ENCODE peak calls at places on chromosome 21, in four cellular contexts. J is endodermal cell, W is kidney, R is AG04449. G is an unnamed sample.

GRCh38 chr21:35697321-35697808 is 363.0 kb downstream of the SETD4 start:
- DNase-seq in J (no peak), W (peak; percentile 82), R (no peak), G (no peak)

GRCh38 chr21:33244082-33244780 is 14.5 kb downstream of the IFNAR2 start:
- DNase-seq in J (no peak), W (no peak), R (no peak), G (no peak)

GRCh38 chr21:42614391-42614790 is 39.0 kb upstream of the PDE9A start:
- DNase-seq in J (no peak), W (peak; percentile 29), R (no peak), G (no peak)

GRCh38 chr21:17818158-17819113 is 720 bp downstream of the C21orf91 start:
- DNase-seq in J (peak; percentile 80), W (peak; percentile 86), R (no peak), G (no peak)

GRCh38 chr21:30936207-30936606 is 54.8 kb upstream of the KRTAP11-1 start:
- DNase-seq in J (no peak), W (peak; percentile 61), R (no peak), G (no peak)

GRCh38 chr21:25296239-25296638 is 311.0 kb downstream of the MRPL39 start:
- DNase-seq in J (no peak), W (no peak), R (no peak), G (no peak)

GRCh38 chr21:37675202-37675801 is 241.0 kb downstream of the KCNJ6 start:
- DNase-seq in J (peak; percentile 93), W (peak; percentile 81), R (no peak), G (no peak)

GRCh38 chr21:28207776-28208175 is 784.9 kb downstream of the LTN1 start:
- DNase-seq in J (no peak), W (no peak), R (peak; percentile 37), G (peak; percentile 75)

GRCh38 chr21:28548291-28548690 is 444.4 kb downstream of the LTN1 start:
- DNase-seq in J (no peak), W (no peak), R (no peak), G (peak; percentile 31)

GRCh38 chr21:39184050-39184980 is 1.1 kb upstream of the PSMG1 start:
- DNase-seq in J (no peak), W (no peak), R (no peak), G (no peak)

GRCh38 chr21:34852438-34852837 is 183.6 kb downstream of the CLIC6 start:
- DNase-seq in J (no peak), W (no peak), R (no peak), G (no peak)

GRCh38 chr21:38467911-38468310 is 30.4 kb downstream of the ERG start:
- DNase-seq in J (peak; percentile 78), W (no peak), R (no peak), G (no peak)

GRCh38 chr21:39515684-39516083 is 63.9 kb downstream of the SH3BGR start:
- DNase-seq in J (no peak), W (no peak), R (no peak), G (no peak)

GRCh38 chr21:35138665-35139381 is 89.7 kb upstream of the RUNX1 start:
- DNase-seq in J (no peak), W (no peak), R (no peak), G (no peak)

GRCh38 chr21:40120944-40121575 is 253.8 kb downstream of the PCP4 start:
- DNase-seq in J (no peak), W (no peak), R (no peak), G (no peak)

GRCh38 chr21:40714516-40714915 is 132.4 kb downstream of the DSCAM start:
- DNase-seq in J (no peak), W (no peak), R (no peak), G (no peak)

GRCh38 chr21:35481005-35481404 is 431.9 kb upstream of the RUNX1 start:
- DNase-seq in J (no peak), W (no peak), R (no peak), G (no peak)

GRCh38 chr21:33064623-33064996 is 5.3 kb upstream of the OLIG1 start:
- DNase-seq in J (no peak), W (no peak), R (no peak), G (no peak)

GRCh38 chr21:29315155-29315749 is 16.5 kb downstream of the BACH1 start:
- DNase-seq in J (no peak), W (no peak), R (no peak), G (no peak)

GRCh38 chr21:45098867-45099266 is 24.5 kb downstream of the ADARB1 start:
- DNase-seq in J (no peak), W (no peak), R (no peak), G (no peak)

GRCh38 chr21:36125513-36126121 is 9.3 kb upstream of the CBR3 start:
- DNase-seq in J (peak; percentile 79), W (no peak), R (no peak), G (no peak)

GRCh38 chr21:33908760-33909159 is 6.8 kb downstream of the ATP5PO start:
- DNase-seq in J (no peak), W (no peak), R (no peak), G (no peak)

GRCh38 chr21:44723177-44724131 is 12.1 kb upstream of the TSPEAR start:
- DNase-seq in J (peak; percentile 63), W (peak; percentile 68), R (no peak), G (no peak)

GRCh38 chr21:28758883-28759242 is 233.8 kb downstream of the LTN1 start:
- DNase-seq in J (no peak), W (no peak), R (no peak), G (no peak)

GRCh38 chr21:42263591-42264131 is 44.7 kb downstream of the ABCG1 start:
- DNase-seq in J (no peak), W (peak; percentile 84), R (no peak), G (no peak)

GRCh38 chr21:35559128-35559831 is 501.0 kb downstream of the SETD4 start:
- DNase-seq in J (no peak), W (no peak), R (peak; percentile 93), G (peak; percentile 78)

GRCh38 chr21:38758815-38759214 is 46.9 kb upstream of the ETS2 start:
- DNase-seq in J (no peak), W (no peak), R (no peak), G (no peak)

GRCh38 chr21:39452965-39453332 is 1.2 kb downstream of the SH3BGR start:
- DNase-seq in J (no peak), W (no peak), R (no peak), G (no peak)

GRCh38 chr21:37207441-37208009 is 59.6 kb downstream of the VPS26C start:
- DNase-seq in J (no peak), W (no peak), R (no peak), G (no peak)

GRCh38 chr21:18743523-18743922 is 339.9 kb upstream of the TMPRSS15 start:
- DNase-seq in J (no peak), W (no peak), R (no peak), G (no peak)

GRCh38 chr21:44737706-44738354 is 26.5 kb upstream of the TSPEAR start:
- DNase-seq in J (no peak), W (no peak), R (no peak), G (no peak)

GRCh38 chr21:38773108-38774061 is 32.3 kb upstream of the ETS2 start:
- DNase-seq in J (no peak), W (no peak), R (peak; percentile 91), G (peak; percentile 98)

DNA sequence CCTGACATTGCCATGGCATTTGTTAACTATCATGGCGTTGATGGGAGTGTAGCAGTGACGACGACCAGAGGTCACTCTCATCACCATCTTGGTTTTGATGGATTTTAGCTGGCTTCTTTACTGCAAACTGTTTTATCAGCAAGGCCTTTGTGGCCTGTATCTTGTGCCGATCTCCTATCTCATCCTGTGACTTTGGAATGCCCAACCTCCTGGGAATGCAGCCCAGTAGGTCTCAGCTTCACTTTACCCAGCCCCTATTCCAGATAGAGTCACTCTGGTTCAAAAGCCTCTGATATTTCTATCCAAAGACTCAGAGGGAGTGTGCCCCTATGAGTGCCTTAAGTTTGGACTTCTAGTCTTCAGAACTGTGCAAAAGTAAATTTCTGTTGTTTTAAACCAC is 130.1 kb downstream of the ADAMTS1 start:
- DNase-seq in J (peak; percentile 65), W (no peak), R (no peak), G (no peak)
- TF ChIP-seq CTCF in J (no peak), W (no peak), R (no peak), G (no peak)

GRCh38 chr21:46287541-46287940 is 1.4 kb downstream of the YBEY start:
- DNase-seq in J (no peak), W (no peak), R (no peak), G (no peak)

GRCh38 chr21:46286668-46286982 is 483 bp downstream of the YBEY start:
- DNase-seq in J (no peak), W (no peak), R (no peak), G (no peak)

GRCh38 chr21:46285206-46285661 is at the start of gene MCM3AP:
- DNase-seq in J (no peak), W (no peak), R (no peak), G (no peak)

GRCh38 chr21:46284722-46285121 is 689 bp downstream of the MCM3AP start:
- DNase-seq in J (no peak), W (no peak), R (no peak), G (no peak)

GRCh38 chr21:46285761-46286667 is at the start of gene YBEY:
- DNase-seq in J (peak; percentile 95), W (peak; percentile 96), R (no peak), G (peak; percentile 44)
- TF ChIP-seq CTCF in J (peak; percentile 67), W (peak; percentile 41), R (peak; percentile 69), G (peak; percentile 50)

GRCh38 chr21:21067375-21067774 is 69.2 kb downstream of the NCAM2 start:
- DNase-seq in J (no peak), W (no peak), R (no peak), G (no peak)
- TF ChIP-seq CTCF in J (no peak), W (no peak), R (no peak), G (no peak)

GRCh38 chr21:43619856-43620255 is 39.4 kb downstream of the HSF2BP start:
- DNase-seq in J (no peak), W (no peak), R (no peak), G (no peak)
- TF ChIP-seq CTCF in J (peak; percentile 59), W (no peak), R (no peak), G (no peak)